ENCODE peak calls at places on chromosomes 2 and 18, in nine cellular contexts. S is left lung; E is CD8-positive, alpha-beta T cell; X is prostate gland; M is adrenal gland; W is SK-N-SH; I is sigmoid colon; J is cardiac muscle cell; Q is lower lobe of right lung. T is an unnamed sample. For H3K4me1, the result is how much of the 10 kb centered on the place peaks cover.

GRCh38 chr2:235500110-235500760 is 6.4 kb downstream of the AGAP1 start:
- DNase-seq in J (no peak), S (no peak), E (no peak), Q (no peak), W (no peak), X (no peak), M (no peak), I (no peak), T (no peak)

GRCh38 chr2:174334278-174334715 is 457 bp upstream of the SP9 start:
- DNase-seq in S (no peak), Q (no peak), J (no peak), E (no peak), I (no peak), X (no peak), W (no peak), M (no peak), T (no peak)

GRCh38 chr2:16120591-16120990 is 180.2 kb downstream of the MYCN start:
- DNase-seq in E (no peak), J (no peak), I (no peak), S (no peak), M (no peak), X (no peak), W (no peak), Q (no peak), T (no peak)

GRCh38 chr2:160022162-160022561 is 40.3 kb downstream of the PLA2R1 start:
- DNase-seq in X (no peak), W (no peak), M (no peak), Q (no peak), E (no peak), I (no peak), J (no peak), S (no peak), T (no peak)

GRCh38 chr2:158688722-158689121 is 106.4 kb upstream of the DAPL1 start:
- DNase-seq in I (no peak), W (no peak), Q (no peak), S (no peak), E (no peak), J (no peak), M (no peak), X (no peak), T (no peak)

GRCh38 chr2:12008425-12009061 is 262.1 kb downstream of the LPIN1 start:
- DNase-seq in J (no peak), I (no peak), W (no peak), M (no peak), X (no peak), Q (no peak), S (no peak), E (no peak), T (no peak)

GRCh38 chr2:101744832-101745231 is 47.3 kb downstream of the MAP4K4 start:
- DNase-seq in I (no peak), Q (no peak), S (no peak), M (no peak), J (no peak), W (no peak), E (no peak), X (no peak), T (no peak)

GRCh38 chr2:26605195-26605968 is 35.8 kb downstream of the CIB4 start:
- DNase-seq in X (peak), S (no peak), W (peak), J (peak), E (peak), I (peak), M (peak), Q (no peak), T (no peak)

GRCh38 chr2:18171191-18172139 is 293.0 kb downstream of the KCNS3 start:
- DNase-seq in M (no peak), E (no peak), J (no peak), S (peak), I (peak), W (no peak), X (no peak), Q (no peak), T (no peak)

GRCh38 chr2:23692263-23692662 is 234.7 kb downstream of the ATAD2B start:
- DNase-seq in J (no peak), M (no peak), Q (no peak), X (no peak), E (no peak), S (no peak), I (peak), W (peak), T (no peak)

GRCh38 chr18:55458456-55459238 is 129.3 kb downstream of the TCF4 start:
- DNase-seq in X (no peak), M (no peak), S (no peak), W (no peak), J (no peak), I (no peak), E (no peak), Q (no peak), T (no peak)

GRCh38 chr2:237306787-237307170 is 107.2 kb downstream of the COL6A3 start:
- DNase-seq in W (no peak), J (no peak), I (no peak), X (no peak), S (no peak), E (no peak), M (no peak), Q (no peak), T (no peak)

GRCh38 chr2:230170532-230170931 is 49.3 kb downstream of the SP110 start:
- DNase-seq in Q (no peak), E (no peak), J (no peak), S (no peak), M (no peak), X (peak), W (no peak), I (no peak), T (peak)

GRCh38 chr2:71791501-71792135 is 338.3 kb downstream of the DYSF start:
- DNase-seq in S (no peak), M (peak), E (no peak), X (no peak), J (no peak), I (peak), Q (no peak), W (no peak), T (no peak)

GRCh38 chr18:37561986-37562385 is 3.6 kb downstream of the CELF4 start:
- DNase-seq in M (no peak), Q (no peak), W (no peak), E (no peak), S (no peak), X (no peak), J (no peak), I (no peak), T (no peak)

GRCh38 chr2:45168731-45169338 is 159.6 kb upstream of the SIX2 start:
- DNase-seq in Q (no peak), J (peak), I (no peak), M (no peak), W (peak), S (no peak), E (no peak), X (no peak), T (no peak)

GRCh38 chr2:150296795-150297546 is 190.5 kb downstream of the RND3 start:
- DNase-seq in S (no peak), J (no peak), I (no peak), M (no peak), E (no peak), X (no peak), Q (no peak), W (no peak), T (no peak)

GRCh38 chr2:27049422-27050280 is 1.8 kb upstream of the AGBL5 start:
- DNase-seq in X (peak), Q (peak), E (no peak), J (no peak), M (peak), W (peak), S (peak), I (peak), T (peak)

GRCh38 chr2:180507028-180507427 is 473.4 kb upstream of the UBE2E3 start:
- DNase-seq in I (no peak), M (no peak), S (no peak), W (no peak), E (no peak), X (no peak), Q (no peak), J (no peak), T (no peak)

GRCh38 chr2:54614815-54615214 is 108.6 kb upstream of the EML6 start:
- DNase-seq in J (no peak), S (no peak), X (no peak), M (no peak), Q (no peak), W (no peak), I (no peak), E (no peak), T (no peak)

GRCh38 chr2:54613361-54613760 is 110.1 kb upstream of the EML6 start:
- DNase-seq in X (no peak), I (no peak), W (no peak), M (no peak), E (no peak), J (no peak), S (no peak), Q (no peak), T (no peak)

GRCh38 chr2:54617409-54617808 is 106.1 kb upstream of the EML6 start:
- DNase-seq in W (no peak), S (no peak), Q (no peak), M (no peak), X (peak), J (no peak), E (no peak), I (no peak), T (no peak)

GRCh38 chr2:54613794-54614257 is 109.6 kb upstream of the EML6 start:
- DNase-seq in W (no peak), M (peak), X (no peak), E (no peak), J (no peak), I (no peak), Q (no peak), S (no peak), T (no peak)

GRCh38 chr2:54615832-54616534 is 107.5 kb upstream of the EML6 start:
- DNase-seq in E (no peak), J (peak), Q (no peak), M (no peak), S (no peak), X (no peak), I (no peak), W (no peak), T (no peak)
- H3K4me1 ChIP-seq in E (under half), J (half or more), Q (half or more), M (under half), S (under half), X (under half), I (under half), W (under half), T (under half)

DNA sequence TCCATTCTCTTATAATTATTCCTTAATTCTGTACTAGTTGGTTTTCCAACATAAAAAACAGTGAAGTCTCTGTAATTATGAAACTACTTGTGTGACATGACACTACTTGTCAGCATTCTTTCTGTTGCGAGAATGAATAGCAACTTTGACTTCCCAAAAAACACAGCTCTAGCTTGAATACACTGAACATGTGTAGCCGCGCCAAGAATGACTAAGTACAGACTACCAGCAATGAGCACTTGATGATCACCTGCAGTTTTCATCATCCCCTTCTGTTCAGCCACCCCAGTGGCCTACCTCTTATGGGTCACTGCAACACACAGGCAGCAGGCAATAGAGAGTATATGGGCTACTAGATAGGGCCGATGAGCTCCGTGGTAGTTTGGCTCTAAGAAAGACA is 229.3 kb downstream of the TGIF1 start:
- DNase-seq in X (peak), I (no peak), W (no peak), J (no peak), Q (no peak), M (no peak), E (no peak), S (no peak), T (no peak)
- H3K27ac ChIP-seq in X (peak), I (no peak), W (no peak), J (no peak), Q (no peak), M (no peak), E (no peak), S (no peak), T (no peak)

GRCh38 chr18:46385124-46385523 is 271.9 kb downstream of the LOXHD1 start:
- DNase-seq in W (no peak), X (no peak), Q (no peak), E (no peak), I (no peak), M (peak), J (no peak), S (no peak), T (no peak)
- TF ChIP-seq CTCF in W (no peak), X (no peak), Q (no peak), E (no peak), I (no peak), M (no peak), J (no peak), S (no peak), T (no peak)

GRCh38 chr2:75525434-75526308 is 35.1 kb downstream of the EVA1A start:
- DNase-seq in I (no peak), E (no peak), W (no peak), S (no peak), Q (no peak), M (no peak), J (no peak), X (no peak), T (no peak)

GRCh38 chr2:75523313-75524275 is 37.1 kb downstream of the EVA1A start:
- DNase-seq in W (no peak), S (no peak), X (no peak), J (no peak), M (no peak), I (no peak), E (no peak), Q (no peak), T (no peak)

GRCh38 chr2:75526842-75527241 is 33.9 kb downstream of the EVA1A start:
- DNase-seq in X (no peak), E (no peak), W (no peak), M (no peak), I (no peak), J (no peak), S (no peak), Q (no peak), T (no peak)

GRCh38 chr2:75522543-75523312 is 38.0 kb downstream of the EVA1A start:
- DNase-seq in X (no peak), Q (no peak), I (no peak), S (no peak), J (no peak), M (no peak), W (no peak), E (no peak), T (no peak)

DNA sequence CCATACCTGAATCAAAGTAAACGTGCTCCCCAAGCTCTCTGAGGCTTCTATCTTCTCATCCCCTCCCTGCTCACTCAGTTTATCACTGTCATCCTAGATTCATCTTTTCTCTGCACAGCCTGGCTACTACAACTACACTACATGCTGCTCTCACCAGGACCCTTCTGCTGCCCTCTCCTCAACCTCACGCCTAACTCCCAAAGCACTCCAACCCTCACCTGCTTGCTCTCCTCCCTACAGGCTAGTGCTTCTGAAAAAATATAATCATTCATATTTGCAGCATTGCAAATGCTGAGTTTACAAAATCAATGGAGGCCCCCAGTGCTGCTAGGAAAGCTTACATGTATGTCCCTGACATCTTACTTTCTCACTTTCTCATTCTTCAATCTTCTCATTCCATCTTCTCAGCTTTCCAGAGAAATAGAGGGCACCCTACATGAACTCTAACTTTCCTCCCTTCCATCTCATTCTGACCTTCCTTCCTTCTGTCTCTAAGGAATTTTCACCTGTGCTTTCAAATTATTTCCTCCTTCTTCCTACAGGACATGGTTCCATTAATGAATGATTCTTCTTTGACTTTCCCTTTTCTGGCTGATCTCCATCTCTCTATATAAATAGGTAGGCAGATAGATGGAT is 36.3 kb downstream of the EVA1A start:
- DNase-seq in X (no peak), S (no peak), M (no peak), Q (no peak), E (no peak), W (no peak), J (no peak), I (no peak), T (no peak)
- H3K4me1 ChIP-seq in X (under half), S (under half), M (under half), Q (under half), E (under half), W (under half), J (under half), I (under half), T (under half)

GRCh38 chr18:62725896-62726295 is 10.6 kb downstream of the PHLPP1 start:
- DNase-seq in M (no peak), J (no peak), I (no peak), X (no peak), E (no peak), S (no peak), Q (no peak), W (no peak), T (no peak)

GRCh38 chr18:62723666-62724281 is 8.4 kb downstream of the PHLPP1 start:
- DNase-seq in E (no peak), W (no peak), J (no peak), Q (no peak), X (no peak), S (no peak), M (no peak), I (no peak), T (no peak)

GRCh38 chr18:62720766-62721613 is 5.6 kb downstream of the PHLPP1 start:
- DNase-seq in I (no peak), E (no peak), W (no peak), X (no peak), S (no peak), J (no peak), M (no peak), Q (no peak), T (no peak)

GRCh38 chr18:62720048-62720447 is 4.7 kb downstream of the PHLPP1 start:
- DNase-seq in W (no peak), Q (no peak), I (no peak), S (no peak), X (no peak), M (no peak), E (no peak), J (no peak), T (no peak)

GRCh38 chr18:62721837-62722795 is 6.8 kb downstream of the PHLPP1 start:
- DNase-seq in S (no peak), E (no peak), M (no peak), X (no peak), Q (no peak), I (no peak), W (no peak), J (no peak), T (no peak)
- H3K27ac ChIP-seq in S (no peak), E (no peak), M (peak), X (no peak), Q (no peak), I (no peak), W (no peak), J (no peak), T (no peak)

DNA sequence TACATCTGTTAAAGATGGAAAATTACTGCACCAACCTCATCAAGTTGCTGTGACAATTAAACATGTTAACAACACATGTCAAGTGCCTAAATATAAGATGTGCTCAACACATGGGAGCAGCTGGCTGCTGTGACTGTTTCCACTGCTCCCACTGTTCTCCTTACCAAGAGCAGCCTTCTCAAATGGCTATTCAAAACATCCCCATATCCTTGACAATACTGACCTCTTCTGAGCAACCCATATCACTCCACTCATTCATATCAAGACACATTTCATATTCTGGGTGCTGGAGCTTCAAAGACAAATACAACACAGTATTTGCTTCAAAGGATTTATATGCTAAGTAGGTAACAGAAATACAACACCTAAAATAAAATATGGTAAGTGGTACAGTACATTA is 60.3 kb downstream of the PIAS2 start:
- DNase-seq in S (no peak), E (no peak), Q (no peak), I (no peak), W (no peak), J (no peak), M (no peak), X (no peak), T (no peak)
- TF ChIP-seq CTCF in S (no peak), E (no peak), Q (no peak), I (no peak), W (no peak), J (no peak), M (peak), X (no peak), T (no peak)

DNA sequence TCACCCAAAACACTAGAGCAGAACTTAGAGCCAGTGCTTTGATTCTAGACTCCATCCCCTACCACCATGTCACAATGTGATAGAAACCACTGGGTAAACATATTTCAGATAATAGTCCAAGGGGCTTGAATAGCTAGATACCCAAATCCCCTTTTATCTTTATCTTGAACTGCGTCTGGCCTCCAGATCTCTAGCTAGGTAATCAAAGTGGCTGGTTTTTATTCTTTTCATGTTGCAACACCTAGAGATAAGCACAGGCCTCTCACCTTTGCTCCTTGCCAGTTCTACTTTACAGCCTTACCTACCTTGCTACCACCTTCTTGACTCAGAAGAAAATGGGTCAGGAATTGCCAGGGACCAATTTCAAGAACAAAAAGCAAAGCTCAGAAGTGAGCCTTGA is 171.2 kb downstream of the C1D start:
- DNase-seq in E (no peak), Q (no peak), X (no peak), W (no peak), M (no peak), S (no peak), J (no peak), I (no peak), T (no peak)
- H3K4me1 ChIP-seq in E (under half), Q (under half), X (under half), W (under half), M (under half), S (under half), J (under half), I (under half), T (under half)

T was measured in heart right ventricle.